ENCODE peak calls at places on chromosomes 3 and 15, in six cellular contexts. L, T, V, H, M and A are unnamed samples.

GRCh38 chr3:33750216-33750558 is 32.1 kb upstream of the CLASP2 start:
- DNase-seq in L (no peak), T (no peak), V (peak; percentile 9), H (no peak), M (no peak), A (no peak)

GRCh38 chr3:197376020-197376419 is 77.6 kb upstream of the DLG1 start:
- DNase-seq in L (no peak), T (no peak), V (no peak), H (no peak), M (no peak), A (peak; percentile 74)

GRCh38 chr3:126205717-126206655 is 25.6 kb upstream of the ALDH1L1 start:
- DNase-seq in L (no peak), T (no peak), V (no peak), H (peak; percentile 6), M (peak; percentile 10), A (no peak)

GRCh38 chr3:135229018-135229495 is 434.0 kb downstream of the EPHB1 start:
- DNase-seq in L (no peak), T (no peak), V (no peak), H (no peak), M (no peak), A (no peak)

GRCh38 chr15:28093761-28094535 is 5.2 kb downstream of the OCA2 start:
- DNase-seq in L (no peak), T (no peak), V (peak; percentile 37), H (no peak), M (no peak), A (no peak)

GRCh38 chr15:67906382-67906781 is 66.5 kb upstream of the RNU6-1 start:
- DNase-seq in L (no peak), T (no peak), V (peak; percentile 45), H (peak; percentile 15), M (peak; percentile 37), A (no peak)

GRCh38 chr3:65776494-65776893 is 262.2 kb downstream of the MAGI1 start:
- DNase-seq in L (no peak), T (no peak), V (no peak), H (peak; percentile 61), M (no peak), A (no peak)

GRCh38 chr3:143306419-143306818 is 186.8 kb downstream of the CHST2 start:
- DNase-seq in L (no peak), T (no peak), V (no peak), H (no peak), M (no peak), A (no peak)

GRCh38 chr15:31125061-31125460 is 23.5 kb upstream of the TRPM1 start:
- DNase-seq in L (no peak), T (no peak), V (no peak), H (no peak), M (no peak), A (no peak)

GRCh38 chr3:47333907-47334306 is 46.9 kb upstream of the PTPN23 start:
- DNase-seq in L (no peak), T (no peak), V (no peak), H (no peak), M (no peak), A (no peak)

GRCh38 chr15:58273104-58273503 is 134.9 kb downstream of the AQP9 start:
- DNase-seq in L (no peak), T (no peak), V (no peak), H (no peak), M (no peak), A (no peak)

GRCh38 chr3:141500397-141500796 is 13.6 kb downstream of the RASA2 start:
- DNase-seq in L (no peak), T (no peak), V (no peak), H (no peak), M (no peak), A (no peak)

GRCh38 chr3:186902154-186902553 is 28.2 kb upstream of the ST6GAL1 start:
- DNase-seq in L (no peak), T (no peak), V (peak; percentile 79), H (no peak), M (no peak), A (no peak)

GRCh38 chr3:134544306-134544705 is 58.4 kb downstream of the CEP63 start:
- DNase-seq in L (no peak), T (no peak), V (no peak), H (peak; percentile 8), M (no peak), A (no peak)

GRCh38 chr3:126550488-126551051 is 8.2 kb downstream of the C3orf22 start:
- DNase-seq in L (no peak), T (no peak), V (no peak), H (no peak), M (no peak), A (no peak)

GRCh38 chr3:175916151-175916946 is 1057.2 kb downstream of the NAALADL2 start:
- DNase-seq in L (no peak), T (no peak), V (no peak), H (no peak), M (no peak), A (no peak)

GRCh38 chr15:36313881-36314280 is 265.5 kb upstream of the CDIN1 start:
- DNase-seq in L (no peak), T (no peak), V (peak; percentile 2), H (no peak), M (peak; percentile 56), A (no peak)

GRCh38 chr3:117433439-117433838 is 723.9 kb downstream of the TUSC7 start:
- DNase-seq in L (no peak), T (no peak), V (no peak), H (no peak), M (no peak), A (no peak)

DNA sequence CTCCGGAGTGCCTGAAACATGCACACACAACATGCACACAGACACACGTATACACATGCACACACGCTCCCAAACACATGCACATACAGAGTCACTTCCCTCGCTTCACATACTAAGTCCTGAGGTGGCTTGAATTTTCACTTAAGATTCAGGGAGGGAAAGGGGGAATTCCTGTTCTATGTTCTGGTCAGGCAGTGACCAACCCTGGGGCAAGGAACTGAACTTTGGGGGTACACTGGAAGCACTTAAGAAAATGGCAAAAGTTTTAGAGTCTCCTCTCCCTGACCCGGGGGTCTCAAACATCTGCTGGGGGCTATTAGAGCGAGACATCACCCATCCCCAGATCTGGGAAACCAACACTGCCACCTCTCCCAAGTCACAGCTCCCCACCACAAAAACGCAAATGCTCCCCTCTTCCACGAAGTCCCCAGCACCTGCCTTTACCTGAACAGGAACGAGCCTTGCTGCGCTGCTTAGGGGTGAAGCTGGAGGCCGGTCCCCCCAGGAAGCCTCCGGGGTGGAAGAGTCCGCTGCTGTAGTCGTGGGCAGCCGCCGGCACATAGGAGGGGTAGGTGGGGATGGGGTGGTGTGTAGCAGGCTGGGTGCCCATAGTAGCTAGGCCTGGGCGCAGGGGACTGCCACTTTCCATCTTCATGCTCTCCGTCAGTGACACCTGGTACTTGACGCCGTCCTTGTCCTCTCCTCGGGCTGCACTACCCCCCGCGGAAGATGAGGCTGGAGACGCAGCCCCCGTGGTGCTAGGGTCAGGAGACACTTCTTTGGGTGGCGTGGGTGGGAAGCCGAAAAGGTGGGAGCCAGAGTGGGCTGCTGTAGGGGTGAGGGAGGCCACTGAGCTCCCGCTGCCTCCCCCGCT is 7.5 kb downstream of the GATA2 start:
- DNase-seq in L (no peak), T (no peak), V (no peak), H (no peak), M (no peak), A (no peak)
- H3K23ac ChIP-seq in L (no peak overlapping the region), T (peak overlapping the region; percentile 69), V (no peak overlapping the region), H (peak overlapping the region; percentile 96), M (no peak overlapping the region), A (peak overlapping the region; percentile 63)

GRCh38 chr3:49171775-49172500 is 540 bp downstream of the KLHDC8B start:
- DNase-seq in L (no peak), T (no peak), V (no peak), H (no peak), M (peak; percentile 5), A (no peak)

GRCh38 chr3:49174586-49174985 is 3.2 kb downstream of the KLHDC8B start:
- DNase-seq in L (no peak), T (no peak), V (no peak), H (no peak), M (no peak), A (no peak)

GRCh38 chr3:49173792-49174170 is 2.4 kb downstream of the KLHDC8B start:
- DNase-seq in L (no peak), T (peak; percentile 58), V (peak; percentile 62), H (no peak), M (peak; percentile 28), A (no peak)

GRCh38 chr3:49172616-49173041 is 1.2 kb downstream of the KLHDC8B start:
- DNase-seq in L (no peak), T (no peak), V (no peak), H (no peak), M (no peak), A (no peak)

DNA sequence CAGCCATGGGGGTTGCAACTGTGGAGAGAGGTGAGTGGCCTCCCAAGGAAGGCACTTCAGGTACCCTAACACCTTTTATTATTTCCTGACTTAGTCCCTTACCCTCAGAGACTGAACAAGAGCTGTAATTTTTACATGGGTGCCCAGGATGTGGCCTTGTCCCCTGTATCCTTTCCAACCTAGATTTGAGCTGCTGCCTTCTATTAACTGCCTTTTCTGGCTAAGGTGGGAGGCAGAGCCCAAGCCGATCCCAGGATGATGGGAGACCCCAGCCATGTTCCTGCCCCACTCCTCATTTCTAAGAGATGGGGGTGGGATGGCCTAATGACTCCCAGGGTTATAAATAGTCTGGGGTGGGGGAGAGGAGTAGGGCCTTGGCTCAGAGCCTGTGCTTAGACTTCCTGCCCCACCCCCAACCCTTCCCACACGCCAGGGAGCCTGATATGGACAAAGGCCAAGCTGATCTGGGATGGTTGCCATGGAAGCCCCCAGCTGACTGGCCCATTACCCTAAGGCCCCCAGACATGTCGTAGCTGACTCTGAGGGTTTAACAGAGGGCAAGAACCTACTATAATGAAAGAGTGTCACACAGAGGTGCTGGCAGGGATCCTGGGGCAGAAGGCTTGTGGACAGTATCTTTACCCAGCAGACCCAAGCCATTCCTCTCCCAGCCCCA is 1.9 kb downstream of the KLHDC8B start:
- DNase-seq in L (no peak), T (peak; percentile 77), V (peak; percentile 93), H (no peak), M (peak; percentile 54), A (no peak)
- H3K4me3 ChIP-seq in L (peak overlapping the region; percentile 5), T (peak overlapping the region; percentile 69), V (no peak overlapping the region), H (no peak overlapping the region), M (no peak overlapping the region), A (no peak overlapping the region)

DNA sequence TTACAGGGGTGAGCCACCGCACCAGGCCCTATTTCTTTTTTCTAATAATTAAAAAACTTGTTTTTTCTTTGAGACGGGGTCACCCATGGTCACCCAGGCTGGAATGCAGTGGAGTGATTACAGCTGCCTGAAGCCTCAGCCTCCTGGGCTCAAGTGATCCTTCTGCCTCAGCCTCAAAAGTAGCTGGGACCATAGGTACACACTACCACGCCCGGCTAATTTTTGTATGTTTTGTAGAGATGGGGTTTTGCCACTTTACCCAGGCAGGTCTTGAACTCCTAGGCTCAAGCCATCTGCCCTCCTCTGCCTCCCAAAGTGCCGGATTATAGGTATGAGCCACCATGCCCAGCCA is 858 bp upstream of the TKT start:
- DNase-seq in L (no peak), T (no peak), V (no peak), H (no peak), M (no peak), A (no peak)
- H3K4me1 ChIP-seq in L (peaks cover 30% of the 10 kb centered on the region), T (peaks cover 26% of the 10 kb centered on the region), V (peaks cover 17% of the 10 kb centered on the region), H (peaks cover 8% of the 10 kb centered on the region), M (peaks cover 17% of the 10 kb centered on the region), A (peaks cover 14% of the 10 kb centered on the region)

GRCh38 chr3:178320481-178321352 is 215.5 kb upstream of the KCNMB2 start:
- DNase-seq in L (no peak), T (no peak), V (no peak), H (peak; percentile 83), M (peak; percentile 59), A (peak; percentile 58)
- H3K23ac ChIP-seq in L (no peak overlapping the region), T (no peak overlapping the region), V (no peak overlapping the region), H (peak overlapping the region; percentile 28), M (no peak overlapping the region), A (no peak overlapping the region)